ENCODE peak calls at places on chromosomes 5 and 9, in eight cellular contexts. Q is choroid plexus epithelial cell, F is endodermal cell, L is fibroblast of pulmonary artery, P is adrenal gland, G is sigmoid colon, H is coronary artery, A is astrocyte of the spinal cord. B is an unnamed sample.
A peak's percentile ranks its signal among the peaks of the same experiment; 100 is the strongest.

GRCh38 chr9:91930475-91930874 is 19.6 kb downstream of the ROR2 start:
- DNase-seq in Q (peak; percentile 54), F (no peak), L (peak; percentile 38), P (no peak), G (no peak), H (no peak), A (peak; percentile 57), B (no peak)

GRCh38 chr9:75229605-75230332 is 141.5 kb downstream of the OSTF1 start:
- DNase-seq in Q (peak; percentile 68), F (no peak), L (peak; percentile 24), P (peak; percentile 17), G (peak; percentile 73), H (peak; percentile 79), A (peak; percentile 58), B (no peak)

GRCh38 chr5:152171888-152172287 is 233.2 kb downstream of the NMUR2 start:
- DNase-seq in Q (no peak), F (no peak), L (no peak), P (no peak), G (no peak), H (no peak), A (no peak), B (no peak)

GRCh38 chr5:151770383-151771258 is 1.1 kb upstream of the G3BP1 start:
- DNase-seq in Q (peak; percentile 94), F (peak; percentile 92), L (peak; percentile 84), P (peak; percentile 89), G (peak; percentile 93), H (peak; percentile 90), A (peak; percentile 86), B (no peak)

GRCh38 chr9:78893758-78894157 is 596.8 kb downstream of the PSAT1 start:
- DNase-seq in Q (no peak), F (no peak), L (no peak), P (no peak), G (no peak), H (no peak), A (no peak), B (no peak)

GRCh38 chr5:177232761-177233160 is 70.8 kb downstream of the RAB24 start:
- DNase-seq in Q (peak; percentile 49), F (no peak), L (no peak), P (no peak), G (no peak), H (no peak), A (peak; percentile 41), B (no peak)

GRCh38 chr5:17743580-17744435 is 109.5 kb downstream of the TAF11L14 start:
- DNase-seq in Q (peak; percentile 70), F (no peak), L (no peak), P (no peak), G (no peak), H (no peak), A (peak; percentile 90), B (peak; percentile 45)

GRCh38 chr9:97376902-97377301 is 35.0 kb upstream of the TDRD7 start:
- DNase-seq in Q (no peak), F (no peak), L (no peak), P (no peak), G (no peak), H (no peak), A (no peak), B (no peak)

GRCh38 chr9:96056221-96056620 is 180.7 kb downstream of the ERCC6L2 start:
- DNase-seq in Q (no peak), F (no peak), L (no peak), P (no peak), G (no peak), H (no peak), A (no peak), B (no peak)

GRCh38 chr9:124860582-124861341 is 995 bp downstream of the RPL35 start:
- DNase-seq in Q (no peak), F (no peak), L (no peak), P (no peak), G (no peak), H (no peak), A (no peak), B (no peak)

GRCh38 chr9:87864915-87865314 is 17.8 kb upstream of the SPATA31E1 start:
- DNase-seq in Q (no peak), F (no peak), L (no peak), P (no peak), G (no peak), H (no peak), A (no peak), B (no peak)

GRCh38 chr5:148443998-148444397 is 60.2 kb downstream of the FBXO38 start:
- DNase-seq in Q (peak; percentile 84), F (peak; percentile 79), L (peak; percentile 84), P (no peak), G (peak; percentile 66), H (no peak), A (peak; percentile 77), B (no peak)

GRCh38 chr5:142152383-142152730 is 43.8 kb downstream of the NDFIP1 start:
- DNase-seq in Q (peak; percentile 49), F (peak; percentile 74), L (peak; percentile 30), P (no peak), G (no peak), H (no peak), A (no peak), B (peak; percentile 45)

GRCh38 chr9:112396416-112396815 is 16.5 kb downstream of the HSDL2 start:
- DNase-seq in Q (no peak), F (no peak), L (no peak), P (no peak), G (no peak), H (no peak), A (no peak), B (no peak)

GRCh38 chr9:124040186-124040920 is 28.8 kb downstream of the LHX2 start:
- DNase-seq in Q (peak; percentile 36), F (no peak), L (peak; percentile 26), P (no peak), G (peak; percentile 45), H (no peak), A (peak; percentile 29), B (no peak)

GRCh38 chr5:167658890-167659289 is 632.6 kb upstream of the WWC1 start:
- DNase-seq in Q (peak; percentile 26), F (no peak), L (no peak), P (no peak), G (no peak), H (no peak), A (no peak), B (no peak)

GRCh38 chr5:167665841-167666375 is 625.5 kb upstream of the WWC1 start:
- DNase-seq in Q (no peak), F (no peak), L (no peak), P (no peak), G (no peak), H (no peak), A (no peak), B (no peak)

GRCh38 chr5:167661605-167662004 is 629.8 kb upstream of the WWC1 start:
- DNase-seq in Q (no peak), F (no peak), L (no peak), P (no peak), G (no peak), H (no peak), A (no peak), B (no peak)

GRCh38 chr5:167664222-167664804 is 627.1 kb upstream of the WWC1 start:
- DNase-seq in Q (no peak), F (no peak), L (no peak), P (no peak), G (no peak), H (no peak), A (no peak), B (no peak)
- TF ChIP-seq CTCF in Q (no peak), F (no peak), L (no peak), P (no peak), G (no peak), H (no peak), A (no peak), B (no peak)

GRCh38 chr9:134405527-134405926 is 79.3 kb downstream of the RXRA start:
- DNase-seq in Q (no peak), F (no peak), L (no peak), P (no peak), G (no peak), H (no peak), A (no peak), B (no peak)
- H3K4me3 ChIP-seq in Q (no peak overlapping the region), F (no peak overlapping the region), L (no peak overlapping the region), P (no peak overlapping the region), G (no peak overlapping the region), H (no peak overlapping the region), A (no peak overlapping the region), B (no peak overlapping the region)

GRCh38 chr9:101115062-101115461 is 86.5 kb downstream of the PLPPR1 start:
- DNase-seq in Q (no peak), F (no peak), L (no peak), P (no peak), G (no peak), H (no peak), A (no peak), B (no peak)
- TF ChIP-seq CTCF in Q (no peak), F (no peak), L (no peak), P (no peak), G (no peak), H (no peak), A (no peak), B (no peak)

GRCh38 chr5:83363876-83364275 is 107.7 kb upstream of the VCAN start:
- DNase-seq in Q (no peak), F (no peak), L (no peak), P (no peak), G (no peak), H (no peak), A (no peak), B (no peak)

GRCh38 chr5:83363111-83363510 is 108.4 kb upstream of the VCAN start:
- DNase-seq in Q (no peak), F (no peak), L (no peak), P (no peak), G (no peak), H (no peak), A (no peak), B (no peak)

GRCh38 chr5:83362526-83362925 is 109.0 kb upstream of the VCAN start:
- DNase-seq in Q (no peak), F (no peak), L (no peak), P (no peak), G (no peak), H (no peak), A (no peak), B (no peak)

GRCh38 chr5:83368317-83368716 is 103.2 kb upstream of the VCAN start:
- DNase-seq in Q (peak; percentile 43), F (no peak), L (peak; percentile 21), P (no peak), G (no peak), H (no peak), A (peak; percentile 84), B (no peak)

DNA sequence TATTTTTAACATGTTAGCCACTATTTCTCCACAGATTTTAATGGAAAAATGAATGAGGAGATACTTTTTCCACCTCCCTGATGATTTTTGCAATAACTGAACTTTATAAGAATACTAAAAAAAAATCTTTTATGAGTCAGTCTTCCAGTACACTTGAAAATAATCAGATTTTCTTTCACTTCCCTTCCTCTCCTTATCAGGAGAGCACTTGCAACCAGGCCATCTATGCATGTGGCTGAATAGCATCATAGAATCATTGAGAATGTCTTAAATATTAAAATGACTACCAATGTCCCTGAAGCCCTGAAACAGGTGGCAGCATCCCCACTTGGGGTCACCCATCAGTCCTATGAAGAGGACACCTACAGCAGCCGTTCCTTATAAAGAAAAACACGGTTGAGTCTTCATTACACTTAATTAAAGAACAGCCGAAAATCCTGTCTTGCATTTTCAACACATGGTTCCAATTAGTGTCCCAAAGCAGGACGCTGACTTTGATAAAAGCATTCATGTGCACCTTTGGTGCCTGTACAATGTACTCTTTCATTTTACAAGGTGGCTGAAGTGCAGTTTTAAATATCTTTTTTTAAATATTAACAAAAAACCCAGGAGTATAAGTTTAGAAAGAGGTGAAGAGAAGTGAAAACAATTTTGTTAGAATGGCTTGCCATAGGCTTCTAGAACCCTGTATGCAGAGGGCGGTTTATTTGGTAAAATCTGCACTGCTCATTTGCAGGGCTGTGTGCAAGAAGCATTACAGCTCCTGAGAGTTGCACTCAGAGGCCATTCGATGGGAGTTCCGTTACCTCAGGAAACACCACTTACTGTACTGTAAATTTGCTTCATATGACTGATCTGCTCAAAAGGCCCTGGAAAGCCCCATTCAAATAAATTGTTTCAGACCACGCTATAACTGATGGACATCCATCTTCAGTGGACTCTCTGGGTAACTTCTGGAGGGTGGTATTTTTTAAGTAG is 106.9 kb upstream of the VCAN start:
- DNase-seq in Q (no peak), F (no peak), L (no peak), P (no peak), G (no peak), H (no peak), A (no peak), B (no peak)
- H3K4me3 ChIP-seq in Q (no peak overlapping the region), F (no peak overlapping the region), L (no peak overlapping the region), P (no peak overlapping the region), G (no peak overlapping the region), H (no peak overlapping the region), A (no peak overlapping the region), B (no peak overlapping the region)

B was measured in retinal pigment epithelial cell.